ENCODE peak calls at places on chromosomes 12 and 14, in ten cellular contexts. J, B, Y, V, W, F, T, D, S and C are unnamed samples.

GRCh38 chr14:36194645-36195044 is 18.1 kb upstream of the PTCSC3 start:
- DNase-seq in B (no peak), V (no peak), J (no peak), T (no peak), Y (peak), W (no peak), S (no peak), D (no peak), F (no peak), C (no peak)

GRCh38 chr12:2341871-2342270 is 289.1 kb downstream of the CACNA1C start:
- DNase-seq in W (no peak), S (no peak), B (peak), D (no peak), J (no peak), T (no peak), Y (no peak), V (peak), F (no peak), C (no peak)

GRCh38 chr12:27549231-27549800 is 25.3 kb downstream of the PPFIBP1 start:
- DNase-seq in Y (no peak), B (peak), S (no peak), D (no peak), J (no peak), T (peak), V (peak), F (no peak), W (no peak), C (no peak)

GRCh38 chr14:89845346-89845745 is 109.2 kb downstream of the EFCAB11 start:
- DNase-seq in D (no peak), S (no peak), F (no peak), J (no peak), W (no peak), Y (no peak), V (peak), B (peak), T (no peak), C (no peak)

GRCh38 chr14:20782280-20782890 is 1.3 kb downstream of the RNASE6 start:
- DNase-seq in B (no peak), S (no peak), J (no peak), T (peak), W (no peak), Y (no peak), V (no peak), D (peak), F (no peak), C (no peak)

GRCh38 chr14:91396959-91397815 is 20.4 kb downstream of the CCDC88C start:
- DNase-seq in V (no peak), S (peak), B (no peak), J (peak), D (peak), T (no peak), Y (no peak), F (no peak), W (peak), C (no peak)

GRCh38 chr12:111437816-111438454 is 32.2 kb downstream of the SH2B3 start:
- DNase-seq in T (no peak), Y (no peak), B (peak), S (no peak), F (no peak), J (no peak), D (no peak), W (no peak), V (peak), C (no peak)

GRCh38 chr12:14827043-14827442 is 13.1 kb upstream of the SMCO3 start:
- DNase-seq in Y (no peak), D (no peak), B (no peak), V (no peak), S (no peak), J (no peak), T (no peak), W (no peak), F (no peak), C (no peak)

GRCh38 chr14:63438065-63438757 is 105.0 kb downstream of the PPP2R5E start:
- DNase-seq in V (peak), B (peak), S (peak), Y (no peak), F (peak), J (no peak), W (no peak), T (peak), D (peak), C (peak)

GRCh38 chr14:90820958-90821357 is 4.7 kb upstream of the TTC7B start:
- DNase-seq in Y (no peak), W (peak), B (no peak), S (peak), V (peak), T (no peak), F (no peak), D (no peak), J (peak), C (peak)

GRCh38 chr14:49194067-49194466 is 392.1 kb downstream of the RPS29 start:
- DNase-seq in F (no peak), S (no peak), W (no peak), J (no peak), Y (no peak), T (no peak), V (no peak), B (no peak), D (no peak), C (peak)

GRCh38 chr12:115709410-115710065 is 568.0 kb downstream of the MED13L start:
- DNase-seq in F (no peak), S (no peak), D (peak), T (no peak), Y (peak), J (no peak), B (peak), W (no peak), V (peak), C (no peak)

GRCh38 chr12:41076114-41076513 is 112.0 kb upstream of the PDZRN4 start:
- DNase-seq in Y (no peak), J (no peak), T (no peak), D (no peak), B (no peak), V (no peak), W (no peak), F (no peak), S (no peak), C (no peak)

GRCh38 chr12:12999959-13000615 is at the start of gene HEBP1:
- DNase-seq in V (peak), B (peak), Y (peak), F (peak), S (peak), T (peak), J (peak), W (peak), D (peak), C (peak)

GRCh38 chr12:109462868-109463692 is 14.0 kb downstream of the KCTD10 start:
- DNase-seq in W (no peak), T (peak), B (peak), Y (no peak), D (peak), V (peak), J (no peak), S (no peak), F (no peak), C (no peak)

GRCh38 chr12:51911788-51912711 is 4.7 kb downstream of the ACVRL1 start:
- DNase-seq in B (peak), D (no peak), F (no peak), S (no peak), T (no peak), W (no peak), Y (no peak), J (no peak), V (peak), C (no peak)

GRCh38 chr12:120102189-120103043 is 14.1 kb downstream of the RAB35 start:
- DNase-seq in T (no peak), W (no peak), J (no peak), D (no peak), Y (no peak), S (no peak), B (no peak), F (no peak), V (no peak), C (peak)

GRCh38 chr14:90562652-90563051 is 165.8 kb downstream of the CALM1 start:
- DNase-seq in W (no peak), D (no peak), J (no peak), V (no peak), B (no peak), T (no peak), Y (no peak), S (no peak), F (no peak), C (peak)

GRCh38 chr12:754238-754816 is 1.9 kb downstream of the WNK1 start:
- DNase-seq in Y (no peak), T (no peak), B (no peak), D (peak), S (no peak), F (no peak), V (peak), J (no peak), W (no peak), C (peak)

GRCh38 chr14:96582641-96582980 is 80.4 kb downstream of the PAPOLA start:
- DNase-seq in W (no peak), Y (no peak), V (no peak), J (no peak), F (no peak), T (no peak), B (no peak), S (no peak), D (no peak), C (no peak)

GRCh38 chr12:121718653-121719239 is 6.2 kb downstream of the TMEM120B start:
- DNase-seq in S (peak), Y (no peak), D (no peak), B (no peak), W (no peak), T (no peak), J (no peak), V (no peak), F (no peak), C (peak)

GRCh38 chr14:75995372-75996041 is 9.9 kb downstream of the IFT43 start:
- DNase-seq in Y (no peak), W (no peak), F (no peak), T (no peak), V (peak), J (no peak), S (no peak), D (no peak), B (peak), C (no peak)